ENCODE peak calls at places on chromosomes 13 and 19, in four cellular contexts. N is IMR-90, Y is cardiac muscle cell, V is BJ. Q is an unnamed sample.

GRCh38 chr19:2077833-2078619 is 18.1 kb downstream of the MOB3A start:
- DNase-seq in N (no peak), Y (no peak), V (no peak), Q (no peak)

GRCh38 chr13:22800726-22801401 is 379.9 kb upstream of the SGCG start:
- DNase-seq in N (peak; percentile 0), Y (no peak), V (no peak), Q (no peak)

GRCh38 chr13:35720690-35721554 is 244.4 kb upstream of the MAB21L1 start:
- DNase-seq in N (peak; percentile 46), Y (peak; percentile 80), V (no peak), Q (no peak)

GRCh38 chr19:36115453-36116343 is at the start of gene TBCB:
- DNase-seq in N (peak; percentile 28), Y (peak; percentile 57), V (no peak), Q (no peak)

GRCh38 chr13:28273919-28274318 is 135.6 kb downstream of the PAN3 start:
- DNase-seq in N (peak; percentile 3), Y (no peak), V (no peak), Q (no peak)

GRCh38 chr19:34131100-34131499 is 41.2 kb upstream of the LSM14A start:
- DNase-seq in N (peak; percentile 8), Y (no peak), V (no peak), Q (no peak)

GRCh38 chr19:38213911-38214625 is 10.0 kb downstream of the DPF1 start:
- DNase-seq in N (peak; percentile 61), Y (no peak), V (no peak), Q (peak; percentile 77)

GRCh38 chr13:31756346-31756745 is 17.0 kb downstream of the RXFP2 start:
- DNase-seq in N (peak; percentile 94), Y (no peak), V (peak; percentile 87), Q (peak; percentile 39)

GRCh38 chr13:79749985-79750551 is 269.1 kb downstream of the NDFIP2 start:
- DNase-seq in N (peak; percentile 97), Y (peak; percentile 66), V (peak; percentile 94), Q (peak; percentile 95)

GRCh38 chr19:47701717-47702552 is 11.3 kb upstream of the EHD2 start:
- DNase-seq in N (no peak), Y (no peak), V (no peak), Q (no peak)

GRCh38 chr13:50691682-50692263 is 151.7 kb downstream of the DLEU7 start:
- DNase-seq in N (no peak), Y (peak; percentile 23), V (no peak), Q (no peak)

GRCh38 chr19:47444388-47444821 is 25.1 kb upstream of the MEIS3 start:
- DNase-seq in N (no peak), Y (peak; percentile 68), V (no peak), Q (no peak)

GRCh38 chr13:102182170-102182569 is 219.7 kb downstream of the FGF14 start:
- DNase-seq in N (no peak), Y (no peak), V (no peak), Q (no peak)

GRCh38 chr13:58343081-58343480 is 711.5 kb downstream of the PCDH17 start:
- DNase-seq in N (no peak), Y (no peak), V (no peak), Q (peak; percentile 12)

GRCh38 chr19:55831846-55832245 is at the start of gene NLRP11:
- DNase-seq in N (no peak), Y (no peak), V (no peak), Q (no peak)

GRCh38 chr13:112444001-112444311 is 67.8 kb downstream of the SPACA7 start:
- DNase-seq in N (peak; percentile 42), Y (peak; percentile 79), V (no peak), Q (no peak)

GRCh38 chr19:49680473-49681351 is 3.6 kb downstream of the PRMT1 start:
- DNase-seq in N (peak; percentile 78), Y (peak; percentile 96), V (no peak), Q (no peak)

GRCh38 chr19:49682274-49682673 is 5.2 kb downstream of the PRMT1 start:
- DNase-seq in N (no peak), Y (no peak), V (no peak), Q (no peak)

GRCh38 chr19:49683814-49684250 is 5.6 kb upstream of the ADM5 start:
- DNase-seq in N (no peak), Y (no peak), V (no peak), Q (no peak)

GRCh38 chr19:49679832-49680472 is 2.9 kb downstream of the PRMT1 start:
- DNase-seq in N (no peak), Y (no peak), V (no peak), Q (no peak)

GRCh38 chr19:49681830-49682229 is 4.8 kb downstream of the PRMT1 start:
- DNase-seq in N (no peak), Y (no peak), V (no peak), Q (no peak)
- H3K4me3 ChIP-seq in N (no peak overlapping the region), Y (no peak overlapping the region), V (no peak overlapping the region), Q (no peak overlapping the region)

DNA sequence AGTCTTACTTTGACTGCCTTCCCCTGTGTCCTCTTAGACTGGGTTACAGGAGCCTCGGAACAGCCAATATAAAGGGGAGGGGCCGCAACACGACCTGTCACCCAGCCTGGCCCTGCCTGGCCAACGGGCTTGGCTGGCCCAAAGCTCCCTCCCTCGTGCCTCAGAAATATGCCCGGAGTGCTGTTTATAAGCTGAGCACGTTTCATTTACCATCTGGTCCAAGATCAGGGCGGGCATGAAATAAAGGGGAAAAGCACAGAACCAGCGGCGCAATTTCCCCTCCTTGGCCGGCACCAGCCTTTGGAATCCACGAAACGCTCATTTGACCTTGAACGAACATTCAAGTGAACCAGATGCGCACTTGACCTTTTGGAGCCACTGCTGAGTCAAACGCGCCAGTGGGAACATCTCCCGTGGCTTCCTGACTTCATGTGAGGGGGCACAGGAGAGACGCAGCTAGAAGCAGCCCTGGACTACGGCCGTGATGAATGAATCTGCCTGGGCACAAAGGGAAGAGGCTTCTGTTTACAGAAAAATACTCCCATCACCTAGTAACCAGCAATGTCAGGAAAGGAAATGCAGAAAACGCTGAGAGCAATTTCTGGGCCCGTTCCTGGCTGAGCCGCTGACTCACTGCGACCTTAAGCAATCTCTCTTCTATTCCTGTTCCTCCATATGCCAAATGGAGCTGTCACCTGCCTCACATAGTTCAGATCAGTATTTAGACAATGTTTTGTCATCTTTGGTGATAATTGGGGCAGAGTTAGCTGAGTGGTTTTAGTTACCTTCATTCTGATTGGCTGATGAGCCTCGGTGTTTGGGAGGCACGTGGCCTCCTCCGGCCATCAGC is 53.3 kb downstream of the RFX2 start:
- DNase-seq in N (peak; percentile 91), Y (no peak), V (peak; percentile 95), Q (peak; percentile 67)
- H3K4me3 ChIP-seq in N (no peak overlapping the region), Y (no peak overlapping the region), V (no peak overlapping the region), Q (no peak overlapping the region)

DNA sequence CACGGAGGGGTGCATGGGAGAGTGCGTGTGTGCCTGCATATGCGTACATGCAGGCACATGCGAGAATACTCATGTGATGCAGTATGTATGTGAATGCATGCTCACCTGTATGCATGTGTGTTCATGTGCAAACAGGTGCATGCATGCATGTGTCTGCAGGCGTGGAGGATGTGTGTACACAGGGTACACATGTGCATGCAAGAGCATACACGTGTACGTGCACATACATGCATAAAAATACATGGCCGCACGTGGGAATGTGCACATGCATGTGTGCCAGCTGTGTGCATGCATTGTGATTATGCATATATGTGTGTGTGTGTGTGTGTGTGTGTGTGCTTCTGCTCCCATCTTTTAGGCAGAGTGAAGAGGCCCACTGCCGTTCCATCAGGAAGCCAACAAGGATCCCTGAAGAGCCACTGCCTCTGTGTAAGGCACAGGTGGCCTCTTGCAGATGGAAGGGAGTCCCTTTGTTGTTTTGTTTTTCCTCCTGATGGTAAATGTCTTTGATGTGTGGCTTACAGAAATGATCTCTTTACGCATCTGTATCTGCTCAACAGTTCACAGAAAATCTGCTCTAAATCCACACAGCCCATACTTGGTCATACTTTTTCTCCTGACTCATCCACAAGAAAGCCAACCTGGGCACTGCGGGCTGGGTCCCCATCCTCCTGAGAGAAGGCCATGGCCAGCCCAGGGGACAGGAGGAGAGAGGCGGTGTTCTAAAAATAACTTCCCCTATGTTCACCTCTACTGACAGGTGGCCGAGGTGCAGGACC is 50.7 kb downstream of the KLF2 start:
- DNase-seq in N (no peak), Y (no peak), V (no peak), Q (no peak)
- H3K4me3 ChIP-seq in N (no peak overlapping the region), Y (no peak overlapping the region), V (no peak overlapping the region), Q (no peak overlapping the region)

DNA sequence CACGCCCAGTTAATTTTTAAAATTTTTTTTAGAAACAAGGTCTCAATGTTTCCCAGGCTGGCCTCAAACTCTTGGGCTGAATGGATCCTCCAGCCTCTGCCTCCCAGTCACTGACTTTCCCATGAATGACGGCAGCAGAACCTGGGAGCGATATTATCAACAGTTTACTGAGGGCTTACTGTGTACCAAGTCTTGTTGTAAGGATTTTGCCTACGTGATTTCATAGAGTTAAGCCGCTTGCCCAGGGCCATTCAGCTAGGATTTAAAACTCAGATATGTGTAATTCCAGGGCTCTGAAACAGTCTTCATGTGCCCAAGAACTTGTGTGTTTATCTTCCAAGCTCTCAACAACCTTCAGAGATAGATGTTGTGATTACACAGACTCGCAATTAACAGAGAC is 6.0 kb upstream of the KXD1 start:
- DNase-seq in N (no peak), Y (no peak), V (no peak), Q (no peak)
- H3K4me3 ChIP-seq in N (no peak overlapping the region), Y (no peak overlapping the region), V (no peak overlapping the region), Q (no peak overlapping the region)

Q was measured in kidney epithelial cell.